ENCODE peak calls at places on chromosome 12, in six cellular contexts. S, F, M, N, A and T are unnamed samples.

GRCh38 chr12:75706786-75707605 is 195.6 kb upstream of the KRR1 start:
- DNase-seq in S (no peak), F (no peak), M (no peak), N (no peak), A (no peak), T (no peak)

GRCh38 chr12:13196302-13196921 is at the start of gene EMP1:
- DNase-seq in S (peak), F (no peak), M (peak), N (peak), A (peak), T (peak)

GRCh38 chr12:37541356-37541755 is 775.2 kb upstream of the ALG10B start:
- DNase-seq in S (no peak), F (no peak), M (no peak), N (no peak), A (no peak), T (no peak)

GRCh38 chr12:62866451-62867082 is 68.4 kb downstream of the PPM1H start:
- DNase-seq in S (no peak), F (peak), M (no peak), N (no peak), A (no peak), T (no peak)

GRCh38 chr12:19014243-19014642 is 115.3 kb upstream of the PLEKHA5 start:
- DNase-seq in S (no peak), F (no peak), M (no peak), N (no peak), A (no peak), T (no peak)

GRCh38 chr12:122659579-122659978 is 43.6 kb downstream of the HCAR2 start:
- DNase-seq in S (peak), F (no peak), M (no peak), N (no peak), A (no peak), T (no peak)

GRCh38 chr12:15116073-15116472 is 105.1 kb downstream of the RERG start:
- DNase-seq in S (no peak), F (no peak), M (no peak), N (no peak), A (peak), T (no peak)

GRCh38 chr12:26287666-26288408 is 92.5 kb downstream of the SSPN start:
- DNase-seq in S (peak), F (no peak), M (no peak), N (no peak), A (no peak), T (no peak)

GRCh38 chr12:7788316-7788689 is 899 bp upstream of the NANOG start:
- DNase-seq in S (no peak), F (no peak), M (no peak), N (no peak), A (no peak), T (no peak)

GRCh38 chr12:1533602-1534304 is 60.6 kb downstream of the FBXL14 start:
- DNase-seq in S (no peak), F (peak), M (no peak), N (peak), A (no peak), T (no peak)

GRCh38 chr12:1532367-1532752 is 62.0 kb downstream of the FBXL14 start:
- DNase-seq in S (no peak), F (no peak), M (no peak), N (no peak), A (no peak), T (no peak)

GRCh38 chr12:1531654-1532366 is 62.6 kb downstream of the FBXL14 start:
- DNase-seq in S (no peak), F (peak), M (no peak), N (peak), A (no peak), T (no peak)

GRCh38 chr12:1533205-1533601 is 61.2 kb downstream of the FBXL14 start:
- DNase-seq in S (no peak), F (no peak), M (no peak), N (no peak), A (no peak), T (no peak)

GRCh38 chr12:1532796-1533195 is 61.6 kb downstream of the FBXL14 start:
- DNase-seq in S (no peak), F (no peak), M (no peak), N (no peak), A (no peak), T (no peak)
- TF ChIP-seq CTCF in S (no peak), F (no peak), M (no peak), N (no peak), A (no peak), T (no peak)

DNA sequence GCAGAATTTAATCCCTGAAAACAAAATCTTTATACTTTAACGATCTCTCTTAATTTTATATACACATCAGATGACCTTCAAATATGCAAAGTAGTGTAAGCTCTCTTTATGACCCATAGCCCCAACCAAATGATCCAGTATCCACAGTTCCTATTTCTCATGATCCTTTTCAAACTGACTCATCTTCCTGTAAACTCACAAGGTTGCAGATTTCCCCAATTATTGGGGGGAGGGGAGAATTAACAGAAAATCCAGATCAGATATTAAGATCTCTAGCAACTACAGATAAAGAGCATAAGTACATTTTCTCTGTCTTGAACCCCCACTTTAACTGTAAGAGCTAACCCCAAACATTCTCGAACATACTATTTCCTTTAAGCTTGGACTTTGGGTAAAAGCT is 12.5 kb downstream of the GNS start:
- DNase-seq in S (no peak), F (no peak), M (no peak), N (no peak), A (no peak), T (no peak)
- TF ChIP-seq CTCF in S (no peak), F (no peak), M (no peak), N (no peak), A (no peak), T (no peak)

GRCh38 chr12:54232790-54233189 is 44.0 kb upstream of the SMUG1 start:
- DNase-seq in S (no peak), F (no peak), M (no peak), N (no peak), A (no peak), T (no peak)
- TF ChIP-seq CTCF in S (no peak), F (peak), M (no peak), N (peak), A (peak), T (no peak)

GRCh38 chr12:48197549-48197966 is 5.5 kb downstream of the OR10AD1 start:
- DNase-seq in S (no peak), F (no peak), M (no peak), N (no peak), A (peak), T (no peak)
- TF ChIP-seq CTCF in S (no peak), F (peak), M (no peak), N (peak), A (peak), T (no peak)

GRCh38 chr12:115895247-115895646 is 382.2 kb downstream of the MED13L start:
- DNase-seq in S (no peak), F (no peak), M (no peak), N (no peak), A (no peak), T (no peak)
- TF ChIP-seq CTCF in S (no peak), F (peak), M (no peak), N (peak), A (peak), T (no peak)

GRCh38 chr12:49968431-49968830 is 4.3 kb upstream of the AQP6 start:
- DNase-seq in S (no peak), F (no peak), M (no peak), N (no peak), A (no peak), T (no peak)
- TF ChIP-seq CTCF in S (no peak), F (no peak), M (no peak), N (no peak), A (no peak), T (no peak)

GRCh38 chr12:128534906-128535305 is 267.9 kb downstream of the TMEM132C start:
- DNase-seq in S (no peak), F (no peak), M (no peak), N (no peak), A (no peak), T (no peak)

DNA sequence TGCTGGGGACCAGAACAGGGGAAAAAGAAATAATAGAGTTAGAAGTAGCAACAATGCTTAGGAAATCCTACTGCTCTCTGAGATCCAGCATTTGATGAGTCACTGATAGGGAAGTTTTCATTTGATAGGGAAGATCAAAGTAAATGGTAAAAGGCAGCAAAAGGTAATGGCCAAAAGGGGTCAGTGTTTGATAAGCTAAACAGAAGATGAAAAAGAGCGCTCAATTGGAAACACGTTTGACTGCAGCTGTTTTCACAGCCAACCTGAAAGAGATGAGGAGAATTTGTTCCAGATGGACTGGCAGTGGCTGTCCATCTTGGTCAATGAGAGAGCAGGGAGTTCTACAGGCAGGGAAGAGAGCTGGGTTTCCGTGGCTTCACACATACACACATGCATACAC is 264.2 kb downstream of the TMEM132C start:
- DNase-seq in S (no peak), F (no peak), M (no peak), N (no peak), A (peak), T (no peak)
- TF ChIP-seq CTCF in S (no peak), F (no peak), M (no peak), N (no peak), A (peak), T (no peak)

GRCh38 chr12:66708704-66709443 is 30.0 kb upstream of the GRIP1 start:
- DNase-seq in S (no peak), F (no peak), M (no peak), N (no peak), A (peak), T (no peak)
- TF ChIP-seq CTCF in S (no peak), F (peak), M (no peak), N (peak), A (peak), T (no peak)

DNA sequence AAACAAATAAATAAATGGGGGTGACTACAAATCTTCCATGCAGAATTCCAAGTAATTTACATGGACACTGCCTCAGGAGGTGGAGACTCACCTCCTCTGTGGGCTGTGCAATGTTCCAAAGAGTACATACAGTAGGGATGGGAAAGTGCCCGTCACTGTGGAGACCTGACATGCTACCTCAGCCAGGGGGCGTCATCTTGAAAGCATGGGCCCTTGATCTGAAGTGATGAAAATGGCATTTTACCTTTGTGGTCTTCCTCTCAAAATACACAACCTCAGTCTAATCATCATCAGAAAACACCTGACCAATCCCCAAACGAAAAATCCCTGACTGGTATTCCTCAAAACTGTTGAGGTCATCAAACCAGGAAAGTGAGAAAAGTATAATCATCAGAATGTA is 48.4 kb downstream of the ANAPC7 start:
- DNase-seq in S (no peak), F (peak), M (no peak), N (no peak), A (peak), T (no peak)
- TF ChIP-seq CTCF in S (no peak), F (peak), M (no peak), N (peak), A (peak), T (no peak)

GRCh38 chr12:49366652-49367380 is 446 bp upstream of the SPATS2 start:
- DNase-seq in S (peak), F (peak), M (peak), N (peak), A (peak), T (peak)
- TF ChIP-seq CTCF in S (no peak), F (peak), M (no peak), N (peak), A (peak), T (no peak)